ENCODE peak calls at places on chromosomes 7 and 10, in nine cellular contexts. V is T-cell; Y is CD4-positive, CD25-positive, alpha-beta regulatory T cell; C is HEK293T; J is activated CD8-positive, alpha-beta memory T cell treated with anti-CD3 and anti-CD28 coated beads for 48 hours; R is GM12892; N is GM23248; U is cardiac fibroblast; W is RPMI8226. H is an unnamed sample.

GRCh38 chr10:48773580-48773979 is 88.9 kb downstream of the WDFY4 start:
- DNase-seq in V (no peak), Y (no peak), C (no peak), J (no peak), R (no peak), N (no peak), U (no peak), W (no peak), H (no peak)

GRCh38 chr7:124263232-124263827 is 230.5 kb upstream of the TMEM229A start:
- DNase-seq in V (no peak), Y (no peak), C (no peak), J (no peak), R (no peak), N (no peak), U (no peak), W (no peak), H (no peak)

GRCh38 chr7:76066716-76067503 is 19.0 kb downstream of the MDH2 start:
- DNase-seq in V (no peak), Y (no peak), C (no peak), J (no peak), R (no peak), N (no peak), U (no peak), W (no peak), H (no peak)

GRCh38 chr7:24773646-24774045 is 16.4 kb upstream of the GSDME start:
- DNase-seq in V (no peak), Y (no peak), C (no peak), J (no peak), R (no peak), N (no peak), U (no peak), W (no peak), H (no peak)

GRCh38 chr7:48299580-48300169 is 128.4 kb downstream of the ABCA13 start:
- DNase-seq in V (no peak), Y (no peak), C (peak; percentile 44), J (no peak), R (no peak), N (peak; percentile 81), U (peak; percentile 64), W (peak; percentile 65), H (no peak)

GRCh38 chr10:100562806-100563293 is 27.1 kb downstream of the HIF1AN start:
- DNase-seq in V (no peak), Y (no peak), C (peak; percentile 60), J (no peak), R (no peak), N (peak; percentile 80), U (peak; percentile 46), W (peak; percentile 23), H (no peak)

GRCh38 chr7:31416381-31416780 is 75.9 kb upstream of the NEUROD6 start:
- DNase-seq in V (no peak), Y (no peak), C (no peak), J (no peak), R (no peak), N (no peak), U (no peak), W (no peak), H (no peak)

GRCh38 chr10:124650263-124650662 is 93.9 kb downstream of the FAM53B start:
- DNase-seq in V (peak; percentile 42), Y (no peak), C (no peak), J (no peak), R (no peak), N (no peak), U (no peak), W (no peak), H (no peak)

GRCh38 chr7:7705316-7705715 is 13.1 kb downstream of the RPA3 start:
- DNase-seq in V (no peak), Y (no peak), C (no peak), J (no peak), R (no peak), N (no peak), U (no peak), W (no peak), H (no peak)

GRCh38 chr7:158816995-158817394 is 12.3 kb downstream of the ESYT2 start:
- DNase-seq in V (no peak), Y (no peak), C (no peak), J (no peak), R (no peak), N (no peak), U (no peak), W (no peak), H (no peak)

GRCh38 chr10:4947635-4948596 is 15.3 kb upstream of the AKR1C1 start:
- DNase-seq in V (no peak), Y (no peak), C (no peak), J (no peak), R (no peak), N (peak; percentile 96), U (peak; percentile 95), W (no peak), H (no peak)

GRCh38 chr7:3280445-3280844 is 20.6 kb upstream of the SDK1 start:
- DNase-seq in V (no peak), Y (no peak), C (no peak), J (no peak), R (no peak), N (no peak), U (no peak), W (no peak), H (no peak)

GRCh38 chr10:122782911-122783310 is 62.7 kb downstream of the CUZD1 start:
- DNase-seq in V (no peak), Y (no peak), C (no peak), J (no peak), R (no peak), N (no peak), U (no peak), W (no peak), H (no peak)

GRCh38 chr10:125089486-125089885 is 70.9 kb downstream of the CTBP2 start:
- DNase-seq in V (no peak), Y (no peak), C (no peak), J (no peak), R (no peak), N (no peak), U (peak; percentile 23), W (no peak), H (no peak)

GRCh38 chr10:79045566-79046175 is 23.1 kb upstream of the ZMIZ1 start:
- DNase-seq in V (no peak), Y (no peak), C (no peak), J (no peak), R (no peak), N (no peak), U (no peak), W (no peak), H (peak; percentile 5)

GRCh38 chr10:44968887-44969400 is 9.3 kb downstream of the RASSF4 start:
- DNase-seq in V (no peak), Y (no peak), C (no peak), J (no peak), R (no peak), N (no peak), U (no peak), W (no peak), H (no peak)

GRCh38 chr10:58746470-58747185 is 234.0 kb downstream of the BICC1 start:
- DNase-seq in V (no peak), Y (no peak), C (no peak), J (no peak), R (no peak), N (no peak), U (no peak), W (no peak), H (no peak)

GRCh38 chr10:73839276-73839966 is 28.0 kb upstream of the NDST2 start:
- DNase-seq in V (no peak), Y (no peak), C (no peak), J (no peak), R (no peak), N (no peak), U (no peak), W (no peak), H (no peak)

GRCh38 chr10:17784701-17785100 is 24.4 kb upstream of the MRC1 start:
- DNase-seq in V (no peak), Y (no peak), C (no peak), J (no peak), R (no peak), N (peak; percentile 85), U (peak; percentile 37), W (no peak), H (no peak)

GRCh38 chr10:11724938-11725776 is 17.0 kb upstream of the ECHDC3 start:
- DNase-seq in V (no peak), Y (peak; percentile 46), C (peak; percentile 65), J (no peak), R (peak; percentile 50), N (peak; percentile 79), U (peak; percentile 83), W (peak; percentile 62), H (no peak)

GRCh38 chr7:87874066-87874465 is 2.1 kb downstream of the SLC25A40 start:
- DNase-seq in V (no peak), Y (no peak), C (no peak), J (no peak), R (no peak), N (no peak), U (no peak), W (no peak), H (no peak)

GRCh38 chr7:22671177-22671879 is 55.7 kb upstream of the IL6 start:
- DNase-seq in V (no peak), Y (no peak), C (no peak), J (no peak), R (no peak), N (peak; percentile 21), U (no peak), W (no peak), H (no peak)

GRCh38 chr7:27966219-27966780 is 214.3 kb downstream of the JAZF1 start:
- DNase-seq in V (no peak), Y (no peak), C (no peak), J (no peak), R (no peak), N (no peak), U (no peak), W (no peak), H (no peak)

GRCh38 chr7:93378131-93378530 is 146.0 kb downstream of the VPS50 start:
- DNase-seq in V (no peak), Y (no peak), C (no peak), J (no peak), R (no peak), N (no peak), U (no peak), W (no peak), H (no peak)

GRCh38 chr7:18086165-18087030 is 58.8 kb upstream of the PRPS1L1 start:
- DNase-seq in V (no peak), Y (no peak), C (peak; percentile 52), J (no peak), R (peak; percentile 13), N (peak; percentile 47), U (peak; percentile 42), W (peak; percentile 9), H (peak; percentile 43)

GRCh38 chr7:103445228-103446020 is 583 bp downstream of the SLC26A5 start:
- DNase-seq in V (no peak), Y (no peak), C (no peak), J (no peak), R (no peak), N (peak; percentile 23), U (peak; percentile 5), W (peak; percentile 15), H (no peak)

GRCh38 chr10:132281915-132282666 is 25.7 kb downstream of the STK32C start:
- DNase-seq in V (no peak), Y (no peak), C (peak; percentile 42), J (no peak), R (no peak), N (no peak), U (no peak), W (no peak), H (no peak)

GRCh38 chr10:17001961-17002749 is 127.5 kb downstream of the CUBN start:
- DNase-seq in V (no peak), Y (no peak), C (no peak), J (no peak), R (no peak), N (peak; percentile 95), U (peak; percentile 99), W (no peak), H (peak; percentile 38)